ENCODE peak calls at places on chromosomes 4 and X, in ten cellular contexts. Y, D, M, C, U, J, Z, O, Q and N are unnamed samples.

GRCh38 chrX:132463411-132463810 is 25.4 kb downstream of the MBNL3 start:
- DNase-seq in Z (peak; percentile 39), J (peak; percentile 41), U (no peak), Y (no peak), D (no peak), M (peak; percentile 9), C (peak; percentile 23), O (no peak), Q (no peak), N (peak; percentile 12)

GRCh38 chrX:150018931-150019331 is 80.6 kb upstream of the EOLA2 start:
- DNase-seq in J (peak; percentile 3), Z (no peak), O (no peak), C (no peak), U (peak; percentile 22), Q (no peak), M (no peak), Y (no peak), D (no peak), N (no peak)

GRCh38 chr4:66489783-66490452 is 819.6 kb upstream of the EPHA5 start:
- DNase-seq in O (no peak), M (no peak), U (no peak), C (no peak), Y (no peak), D (no peak), Q (no peak), J (peak; percentile 83), Z (no peak), N (no peak)

GRCh38 chr4:28229092-28229491 is 1368.5 kb downstream of the STIM2 start:
- DNase-seq in D (no peak), Y (no peak), Q (no peak), Z (no peak), J (peak; percentile 31), C (no peak), U (no peak), O (no peak), M (no peak), N (no peak)

GRCh38 chr4:680931-681645 is 6.7 kb downstream of the MYL5 start:
- DNase-seq in O (peak; percentile 57), C (peak; percentile 73), J (no peak), Y (no peak), Z (peak; percentile 58), Q (peak; percentile 47), U (peak; percentile 88), D (no peak), M (peak; percentile 94), N (no peak)

GRCh38 chrX:14027511-14028019 is 2.1 kb downstream of the GEMIN8 start:
- DNase-seq in J (peak; percentile 87), O (no peak), Y (no peak), C (no peak), Z (no peak), D (no peak), Q (no peak), M (no peak), U (no peak), N (no peak)

GRCh38 chr4:98423019-98423418 is 161.8 kb downstream of the RAP1GDS1 start:
- DNase-seq in Y (no peak), J (no peak), C (no peak), O (no peak), U (no peak), M (no peak), D (no peak), Z (no peak), Q (no peak), N (no peak)

GRCh38 chr4:46389301-46389761 is 597 bp downstream of the GABRA2 start:
- DNase-seq in U (no peak), Z (no peak), Q (no peak), Y (peak; percentile 11), M (peak; percentile 36), C (no peak), J (peak; percentile 8), D (no peak), O (peak; percentile 74), N (peak; percentile 66)

GRCh38 chr4:168723569-168723968 is 226.7 kb downstream of the PALLD start:
- DNase-seq in U (no peak), M (no peak), C (no peak), Q (no peak), Z (no peak), J (peak; percentile 34), Y (no peak), O (no peak), D (no peak), N (no peak)

GRCh38 chrX:87388381-87388780 is 129.2 kb upstream of the KLHL4 start:
- DNase-seq in Q (no peak), O (no peak), M (no peak), Z (no peak), J (no peak), D (no peak), C (no peak), U (no peak), Y (no peak), N (no peak)

GRCh38 chr4:139797287-139797686 is 131.7 kb downstream of the MGST2 start:
- DNase-seq in J (no peak), D (no peak), Y (no peak), U (no peak), C (no peak), O (no peak), Q (no peak), M (no peak), Z (no peak), N (no peak)

GRCh38 chr4:56206258-56206657 is 181.0 kb downstream of the AASDH start:
- DNase-seq in C (no peak), Y (no peak), J (no peak), M (no peak), Z (no peak), Q (no peak), O (no peak), D (no peak), U (no peak), N (no peak)

GRCh38 chrX:153662266-153662665 is 11.3 kb downstream of the PNCK start:
- DNase-seq in Y (peak; percentile 27), J (peak; percentile 50), O (no peak), Z (peak; percentile 62), Q (peak; percentile 36), U (peak; percentile 75), M (peak; percentile 57), D (no peak), C (peak; percentile 65), N (no peak)